ENCODE peak calls at places on chromosomes 5 and 9, in seven cellular contexts. O is sigmoid colon; I is effector memory CD4-positive, alpha-beta T cell; D is GM23338; X is GM12864; Y is neuronal stem cell; G is lower leg skin. E is an unnamed sample.

GRCh38 chr5:151167022-151167421 is 9.4 kb upstream of the ANXA6 start:
- DNase-seq in O (no peak), I (no peak), D (no peak), X (no peak), Y (no peak), G (no peak), E (no peak)

GRCh38 chr5:97281257-97281656 is 98.2 kb upstream of the RIOK2 start:
- DNase-seq in O (no peak), I (no peak), D (no peak), X (no peak), Y (no peak), G (no peak), E (no peak)

GRCh38 chr5:180799902-180800801 is 2.5 kb downstream of the MGAT1 start:
- DNase-seq in O (no peak), I (no peak), D (no peak), X (no peak), Y (no peak), G (peak; percentile 13), E (no peak)

GRCh38 chr9:136133191-136133958 is 14.7 kb upstream of the TMEM250 start:
- DNase-seq in O (no peak), I (no peak), D (peak; percentile 87), X (no peak), Y (peak; percentile 70), G (no peak), E (no peak)

GRCh38 chr9:114448706-114449105 is 56.6 kb downstream of the WHRN start:
- DNase-seq in O (no peak), I (no peak), D (no peak), X (no peak), Y (no peak), G (no peak), E (no peak)

GRCh38 chr5:95907740-95908706 is 53.6 kb downstream of the ELL2 start:
- DNase-seq in O (no peak), I (no peak), D (no peak), X (no peak), Y (no peak), G (no peak), E (no peak)

GRCh38 chr5:96691503-96692303 is 29.5 kb downstream of the CAST start:
- DNase-seq in O (no peak), I (no peak), D (no peak), X (no peak), Y (no peak), G (no peak), E (no peak)

GRCh38 chr5:139765409-139766217 is 30.0 kb upstream of the PSD2 start:
- DNase-seq in O (peak; percentile 81), I (peak; percentile 57), D (peak; percentile 88), X (no peak), Y (peak; percentile 85), G (peak; percentile 45), E (peak; percentile 57)

GRCh38 chr9:97038909-97039781 is at the start of gene CTSV:
- DNase-seq in O (peak; percentile 90), I (peak; percentile 27), D (peak; percentile 97), X (peak; percentile 18), Y (peak; percentile 92), G (peak; percentile 83), E (peak; percentile 85)

GRCh38 chr5:159504857-159505304 is 174.6 kb upstream of the IL12B start:
- DNase-seq in O (peak; percentile 67), I (no peak), D (no peak), X (no peak), Y (no peak), G (no peak), E (no peak)

GRCh38 chr9:110148384-110148783 is 59.6 kb downstream of the C9orf152 start:
- DNase-seq in O (no peak), I (no peak), D (no peak), X (peak; percentile 84), Y (no peak), G (no peak), E (peak; percentile 94)

GRCh38 chr5:16502866-16503265 is 37.3 kb upstream of the ZNF622 start:
- DNase-seq in O (no peak), I (no peak), D (no peak), X (no peak), Y (no peak), G (no peak), E (no peak)

GRCh38 chr9:127856094-127856740 is 1.8 kb upstream of the ENG start:
- DNase-seq in O (no peak), I (no peak), D (no peak), X (no peak), Y (no peak), G (no peak), E (no peak)

GRCh38 chr5:53984987-53985386 is 325.4 kb downstream of the ARL15 start:
- DNase-seq in O (no peak), I (no peak), D (peak; percentile 14), X (no peak), Y (no peak), G (no peak), E (no peak)

GRCh38 chr9:16367605-16368424 is 502.7 kb downstream of the BNC2 start:
- DNase-seq in O (no peak), I (no peak), D (no peak), X (no peak), Y (no peak), G (no peak), E (no peak)

GRCh38 chr9:113526231-113526746 is 62.8 kb downstream of the RGS3 start:
- DNase-seq in O (no peak), I (no peak), D (no peak), X (no peak), Y (no peak), G (no peak), E (no peak)

GRCh38 chr9:104256710-104257091 is 162.6 kb downstream of the SMC2 start:
- DNase-seq in O (no peak), I (no peak), D (no peak), X (no peak), Y (no peak), G (no peak), E (no peak)

GRCh38 chr9:136381966-136382513 is 8.6 kb upstream of the CARD9 start:
- DNase-seq in O (no peak), I (no peak), D (no peak), X (no peak), Y (no peak), G (no peak), E (no peak)

GRCh38 chr5:44943637-44944036 is 134.9 kb downstream of the MRPS30 start:
- DNase-seq in O (no peak), I (no peak), D (no peak), X (no peak), Y (no peak), G (no peak), E (no peak)

GRCh38 chr5:124828731-124829130 is 82.3 kb upstream of the ZNF608 start:
- DNase-seq in O (no peak), I (no peak), D (no peak), X (no peak), Y (no peak), G (no peak), E (no peak)

GRCh38 chr9:120874861-120875565 is 2.0 kb downstream of the PHF19 start:
- DNase-seq in O (no peak), I (no peak), D (no peak), X (no peak), Y (no peak), G (no peak), E (no peak)
- H3K4me3 ChIP-seq in O (no peak overlapping the region), I (no peak overlapping the region), D (peak overlapping the region; percentile 89), X (peak overlapping the region; percentile 70), Y (no peak overlapping the region), G (no peak overlapping the region), E (peak overlapping the region; percentile 99)

DNA sequence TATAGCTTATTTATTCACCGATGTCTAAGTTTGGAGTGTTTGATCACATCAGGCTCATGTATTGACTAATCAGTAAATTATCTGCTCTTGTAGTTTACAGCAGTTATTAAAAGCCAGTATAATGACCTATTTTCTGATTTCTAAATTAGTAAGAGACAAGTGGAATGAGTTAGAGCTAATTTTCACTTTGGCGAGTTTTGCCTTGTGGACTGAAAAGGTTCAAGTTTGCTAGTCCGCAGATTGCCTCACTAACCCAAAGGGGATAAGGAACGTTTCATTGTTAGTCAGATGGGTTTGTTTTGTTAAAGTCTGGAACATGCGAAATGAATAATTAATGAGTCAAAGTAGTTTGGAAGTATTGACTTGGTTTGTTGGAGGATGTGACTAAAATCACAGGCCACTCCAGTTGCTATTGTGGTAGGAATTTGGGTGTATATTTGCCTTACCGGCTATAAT is 40.1 kb downstream of the SMARCA2 start:
- DNase-seq in O (no peak), I (no peak), D (no peak), X (no peak), Y (no peak), G (no peak), E (no peak)
- H3K4me3 ChIP-seq in O (no peak overlapping the region), I (no peak overlapping the region), D (no peak overlapping the region), X (no peak overlapping the region), Y (no peak overlapping the region), G (no peak overlapping the region), E (no peak overlapping the region)

GRCh38 chr9:14236586-14236985 is 77.4 kb downstream of the NFIB start:
- DNase-seq in O (no peak), I (no peak), D (no peak), X (no peak), Y (no peak), G (no peak), E (no peak)
- H3K4me3 ChIP-seq in O (no peak overlapping the region), I (no peak overlapping the region), D (no peak overlapping the region), X (no peak overlapping the region), Y (no peak overlapping the region), G (no peak overlapping the region), E (no peak overlapping the region)

GRCh38 chr9:129280236-129281231 is 102.5 kb upstream of the IER5L start:
- DNase-seq in O (peak; percentile 58), I (no peak), D (no peak), X (no peak), Y (no peak), G (no peak), E (no peak)

GRCh38 chr9:129283290-129283691 is 105.2 kb upstream of the IER5L start:
- DNase-seq in O (peak; percentile 63), I (no peak), D (no peak), X (no peak), Y (no peak), G (no peak), E (no peak)

GRCh38 chr9:129283705-129284606 is 105.9 kb upstream of the IER5L start:
- DNase-seq in O (peak; percentile 57), I (no peak), D (no peak), X (no peak), Y (no peak), G (no peak), E (no peak)

GRCh38 chr9:129281506-129282145 is 103.6 kb upstream of the IER5L start:
- DNase-seq in O (peak; percentile 58), I (no peak), D (no peak), X (no peak), Y (no peak), G (no peak), E (no peak)

DNA sequence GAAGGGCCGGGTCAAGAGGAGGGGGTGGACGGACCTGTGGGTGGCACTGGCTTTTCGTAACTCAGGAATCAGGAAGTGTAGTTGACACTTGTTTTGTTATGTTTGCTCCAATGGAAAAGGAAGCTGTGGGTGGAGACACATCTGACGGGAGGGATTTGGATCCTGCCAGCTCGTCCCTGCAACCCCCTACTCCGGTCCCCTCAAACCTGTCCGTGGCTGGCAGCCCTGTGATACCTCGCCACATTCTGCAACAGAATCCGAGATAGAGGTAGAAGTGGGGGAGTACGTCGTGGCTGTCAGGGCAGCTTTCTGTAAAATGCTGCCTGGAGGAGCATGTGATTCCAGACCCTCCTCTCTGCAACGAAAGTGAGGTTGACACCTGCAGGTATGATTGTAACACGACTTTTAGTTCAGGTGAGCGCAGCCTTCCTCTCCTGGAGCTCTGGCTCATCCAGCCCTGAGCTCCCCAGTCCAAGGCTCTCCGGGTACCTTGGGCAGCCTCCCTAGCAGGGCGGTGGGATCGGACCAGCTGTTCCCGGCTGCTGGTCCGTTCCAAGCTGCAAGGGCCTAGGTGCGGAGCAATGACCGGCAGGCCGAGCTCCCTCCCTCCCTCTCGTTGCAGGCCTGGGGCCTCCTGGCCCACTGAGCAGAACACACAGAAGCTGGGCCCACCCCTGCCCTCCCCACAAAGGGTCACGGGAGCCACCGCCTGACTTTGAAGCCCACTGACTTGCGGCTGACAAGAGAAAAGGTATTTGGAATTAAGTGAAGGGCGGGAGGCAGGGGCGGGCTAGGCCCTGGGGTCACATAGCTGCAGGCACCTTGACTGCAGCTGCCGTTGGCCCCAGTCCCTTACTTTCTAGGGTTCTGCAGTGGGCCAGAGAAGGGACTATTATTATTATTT is 104.5 kb upstream of the IER5L start:
- DNase-seq in O (peak; percentile 61), I (no peak), D (peak; percentile 48), X (no peak), Y (no peak), G (no peak), E (no peak)
- H3K4me3 ChIP-seq in O (peak overlapping the region; percentile 21), I (no peak overlapping the region), D (no peak overlapping the region), X (no peak overlapping the region), Y (no peak overlapping the region), G (no peak overlapping the region), E (no peak overlapping the region)

E was measured in Jurkat, Clone E6-1.